ENCODE peak calls at places on chromosomes 16 and 17, in five cellular contexts. O is H9, U is IMR-90, W is neuronal stem cell, Y is mesenchymal stem cell. J is an unnamed sample.

GRCh38 chr16:82135844-82136243 is 34.2 kb downstream of the MPHOSPH6 start:
- DNase-seq in O (no peak), U (no peak), W (no peak), Y (no peak), J (no peak)

GRCh38 chr16:88455610-88456355 is 2.7 kb downstream of the ZFPM1 start:
- DNase-seq in O (no peak), U (peak; percentile 43), W (no peak), Y (peak; percentile 61), J (peak; percentile 82)

GRCh38 chr17:6503641-6504195 is 52.6 kb downstream of the PITPNM3 start:
- DNase-seq in O (no peak), U (no peak), W (no peak), Y (no peak), J (no peak)

GRCh38 chr17:18904482-18904881 is 46.6 kb downstream of the PRPSAP2 start:
- DNase-seq in O (no peak), U (no peak), W (no peak), Y (no peak), J (no peak)

GRCh38 chr16:28068976-28069375 is 5.5 kb upstream of the GSG1L start:
- DNase-seq in O (no peak), U (no peak), W (no peak), Y (no peak), J (no peak)

GRCh38 chr16:89827383-89828198 is 684 bp upstream of the SPIRE2 start:
- DNase-seq in O (peak; percentile 58), U (peak; percentile 62), W (peak; percentile 58), Y (peak; percentile 91), J (peak; percentile 50)

GRCh38 chr17:45942284-45942683 is 47.9 kb downstream of the MAPT start:
- DNase-seq in O (no peak), U (no peak), W (no peak), Y (no peak), J (no peak)

GRCh38 chr17:752002-752619 is at the start of gene GEMIN4:
- DNase-seq in O (peak; percentile 98), U (peak; percentile 81), W (peak; percentile 90), Y (peak; percentile 83), J (peak; percentile 94)

GRCh38 chr17:50355336-50355700 is 9.4 kb downstream of the XYLT2 start:
- DNase-seq in O (no peak), U (no peak), W (no peak), Y (no peak), J (no peak)

GRCh38 chr17:10748475-10749110 is 18.8 kb upstream of the TMEM220 start:
- DNase-seq in O (no peak), U (no peak), W (no peak), Y (no peak), J (no peak)

GRCh38 chr17:43384476-43384862 is 14.3 kb upstream of the ARL4D start:
- DNase-seq in O (no peak), U (no peak), W (no peak), Y (no peak), J (no peak)

GRCh38 chr16:28326881-28327610 is 34.7 kb downstream of the SBK1 start:
- DNase-seq in O (peak; percentile 77), U (peak; percentile 34), W (no peak), Y (peak; percentile 56), J (peak; percentile 69)

GRCh38 chr17:80942360-80943345 is 49.0 kb upstream of the CHMP6 start:
- DNase-seq in O (no peak), U (peak; percentile 82), W (no peak), Y (no peak), J (no peak)

GRCh38 chr16:70267516-70267915 is 15.8 kb upstream of the EXOSC6 start:
- DNase-seq in O (peak; percentile 72), U (peak; percentile 55), W (no peak), Y (peak; percentile 56), J (peak; percentile 79)

GRCh38 chr16:8878523-8878911 is 3.6 kb upstream of the LITAFD start:
- DNase-seq in O (no peak), U (peak; percentile 86), W (no peak), Y (peak; percentile 95), J (peak; percentile 81)

GRCh38 chr17:78652913-78653312 is 75.7 kb upstream of the DNAH17 start:
- DNase-seq in O (no peak), U (no peak), W (no peak), Y (no peak), J (no peak)

GRCh38 chr17:65660947-65661346 is 99.5 kb upstream of the AXIN2 start:
- DNase-seq in O (no peak), U (peak; percentile 70), W (no peak), Y (peak; percentile 34), J (no peak)

GRCh38 chr16:88815901-88816589 is 4.3 kb upstream of the APRT start:
- DNase-seq in O (peak; percentile 76), U (no peak), W (no peak), Y (peak; percentile 27), J (no peak)

GRCh38 chr16:73065617-73066313 is 17.8 kb upstream of the ZFHX3 start:
- DNase-seq in O (peak; percentile 48), U (no peak), W (peak; percentile 21), Y (peak; percentile 34), J (peak; percentile 60)

GRCh38 chr17:38465420-38466345 is 37.4 kb downstream of the ARHGAP23 start:
- DNase-seq in O (no peak), U (peak; percentile 71), W (no peak), Y (no peak), J (no peak)

GRCh38 chr16:61813339-61813738 is 222.9 kb downstream of the CDH8 start:
- DNase-seq in O (peak; percentile 34), U (no peak), W (no peak), Y (no peak), J (no peak)

GRCh38 chr16:53041196-53041977 is 11.3 kb downstream of the CHD9NB start:
- DNase-seq in O (peak; percentile 51), U (peak; percentile 5), W (no peak), Y (peak; percentile 46), J (peak; percentile 48)

GRCh38 chr17:74569392-74570003 is 2.2 kb upstream of the CD300H start:
- DNase-seq in O (peak; percentile 60), U (peak; percentile 58), W (no peak), Y (peak; percentile 81), J (peak; percentile 43)
- H4K8ac ChIP-seq in O (no peak overlapping the region), U (no peak overlapping the region), W (no peak overlapping the region), Y (no peak overlapping the region), J (no peak overlapping the region)

GRCh38 chr16:29644338-29644857 is 18.6 kb upstream of the SPN start:
- DNase-seq in O (no peak), U (no peak), W (no peak), Y (no peak), J (no peak)
- H4K8ac ChIP-seq in O (no peak overlapping the region), U (no peak overlapping the region), W (no peak overlapping the region), Y (no peak overlapping the region), J (no peak overlapping the region)

GRCh38 chr16:77434022-77434364 is 841 bp downstream of the ADAMTS18 start:
- DNase-seq in O (no peak), U (no peak), W (no peak), Y (no peak), J (no peak)
- H4K8ac ChIP-seq in O (no peak overlapping the region), U (no peak overlapping the region), W (no peak overlapping the region), Y (no peak overlapping the region), J (no peak overlapping the region)

GRCh38 chr16:1071561-1072225 is 854 bp upstream of the SSTR5 start:
- DNase-seq in O (no peak), U (no peak), W (no peak), Y (no peak), J (no peak)

GRCh38 chr16:1068451-1068850 is 4.1 kb upstream of the SSTR5 start:
- DNase-seq in O (no peak), U (no peak), W (no peak), Y (no peak), J (no peak)

GRCh38 chr16:1069154-1069553 is 3.4 kb upstream of the SSTR5 start:
- DNase-seq in O (no peak), U (no peak), W (no peak), Y (no peak), J (peak; percentile 53)

GRCh38 chr16:1071009-1071408 is 1.5 kb upstream of the SSTR5 start:
- DNase-seq in O (no peak), U (no peak), W (no peak), Y (no peak), J (no peak)

DNA sequence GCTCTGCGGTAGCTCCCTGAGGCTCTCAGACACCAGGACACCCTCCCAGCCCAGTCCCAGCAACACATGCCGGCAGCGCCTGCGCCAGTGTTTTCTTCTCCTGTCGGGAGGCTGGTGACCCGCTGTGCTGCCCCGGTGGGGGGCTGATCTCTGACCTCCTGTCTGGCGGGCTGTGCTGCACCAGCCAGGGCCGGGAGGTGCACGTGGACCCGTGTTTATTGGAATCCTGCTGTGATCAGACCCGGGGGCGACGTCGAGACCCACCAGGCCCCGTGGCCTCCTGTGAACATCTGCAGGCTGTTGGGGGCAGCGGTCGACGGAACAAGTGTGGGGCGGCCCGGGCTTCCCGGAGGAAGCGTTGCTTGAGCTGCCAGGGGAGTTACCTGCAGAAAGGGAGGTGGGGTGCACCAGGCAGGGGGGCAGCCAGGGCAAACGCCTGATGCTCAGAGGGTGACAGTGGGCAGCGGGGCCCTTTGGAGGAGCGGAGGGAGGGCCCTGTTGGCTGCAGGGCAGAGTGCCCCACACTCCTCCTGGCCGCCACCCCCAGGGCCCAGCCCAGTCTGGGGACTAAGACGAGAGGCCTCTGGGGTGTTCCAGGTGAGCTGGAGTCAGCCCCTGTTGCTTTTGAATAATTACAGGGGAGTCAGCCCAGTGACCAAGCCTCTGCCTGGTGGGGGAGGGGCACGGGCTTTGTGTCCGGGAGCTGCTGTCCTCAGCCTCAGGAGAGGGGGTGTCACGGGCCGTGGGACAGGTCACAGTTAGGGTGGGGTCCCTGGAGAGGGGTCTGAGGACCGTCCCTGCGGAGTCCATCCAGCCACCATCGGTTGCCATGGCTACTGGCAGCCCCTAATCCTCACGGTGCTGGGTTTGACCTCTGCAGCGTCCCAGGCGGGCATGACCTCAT is 2.2 kb upstream of the SSTR5 start:
- DNase-seq in O (no peak), U (no peak), W (no peak), Y (no peak), J (no peak)
- H4K8ac ChIP-seq in O (no peak overlapping the region), U (no peak overlapping the region), W (peak overlapping the region; percentile 82), Y (no peak overlapping the region), J (no peak overlapping the region)

GRCh38 chr17:16061631-16062030 is 62.0 kb downstream of the TTC19 start:
- DNase-seq in O (no peak), U (no peak), W (no peak), Y (no peak), J (no peak)
- H4K8ac ChIP-seq in O (no peak overlapping the region), U (no peak overlapping the region), W (no peak overlapping the region), Y (no peak overlapping the region), J (no peak overlapping the region)

GRCh38 chr17:8254881-8255280 is 5.8 kb downstream of the PFAS start:
- DNase-seq in O (no peak), U (no peak), W (no peak), Y (no peak), J (no peak)

GRCh38 chr17:8256691-8257090 is 7.6 kb downstream of the PFAS start:
- DNase-seq in O (no peak), U (no peak), W (no peak), Y (no peak), J (no peak)

GRCh38 chr17:8256291-8256690 is 7.2 kb downstream of the PFAS start:
- DNase-seq in O (no peak), U (no peak), W (no peak), Y (no peak), J (no peak)

GRCh38 chr17:8255499-8255898 is 6.4 kb downstream of the PFAS start:
- DNase-seq in O (no peak), U (no peak), W (no peak), Y (peak; percentile 10), J (peak; percentile 59)

GRCh38 chr17:8257801-8258200 is 8.7 kb downstream of the PFAS start:
- DNase-seq in O (no peak), U (no peak), W (no peak), Y (no peak), J (no peak)
- H4K8ac ChIP-seq in O (no peak overlapping the region), U (no peak overlapping the region), W (no peak overlapping the region), Y (no peak overlapping the region), J (no peak overlapping the region)

J was measured in mesendoderm.